ENCODE peak calls at places on chromosomes 11 and 22, in five cellular contexts. N is SK-N-SH, S is A549, Z is HepG2, D is upper lobe of left lung. Y is an unnamed sample. For H3K9me3, the result is how much of the 10 kb centered on the place peaks cover.

GRCh38 chr11:130189492-130190210 is 30.1 kb downstream of the ST14 start:
- DNase-seq in N (no peak), S (no peak), Z (no peak), D (peak), Y (no peak)

GRCh38 chr22:43345761-43346261 is 2.6 kb upstream of the SCUBE1 start:
- DNase-seq in N (no peak), S (no peak), Z (peak), D (no peak), Y (no peak)

GRCh38 chr22:26377170-26377825 is 51.8 kb upstream of the ASPHD2 start:
- DNase-seq in N (no peak), S (no peak), Z (no peak), D (no peak), Y (no peak)

GRCh38 chr22:44076825-44077224 is 52.7 kb downstream of the PARVB start:
- DNase-seq in N (no peak), S (no peak), Z (no peak), D (peak), Y (no peak)

GRCh38 chr11:124285610-124286344 is 28.0 kb downstream of the OR8D1 start:
- DNase-seq in N (no peak), S (no peak), Z (no peak), D (no peak), Y (no peak)

GRCh38 chr11:66936326-66936725 is 21.9 kb downstream of the PC start:
- DNase-seq in N (no peak), S (no peak), Z (peak), D (no peak), Y (no peak)

GRCh38 chr22:19787849-19788141 is 27.2 kb downstream of the TBX1 start:
- DNase-seq in N (no peak), S (no peak), Z (no peak), D (no peak), Y (no peak)

GRCh38 chr11:31640611-31641010 is 131.0 kb downstream of the ELP4 start:
- DNase-seq in N (no peak), S (no peak), Z (no peak), D (no peak), Y (no peak)

GRCh38 chr11:16604784-16605439 is 133.5 kb upstream of the C11orf58 start:
- DNase-seq in N (peak), S (peak), Z (no peak), D (peak), Y (peak)

GRCh38 chr11:9363954-9364912 is 20.2 kb upstream of the IPO7 start:
- DNase-seq in N (peak), S (peak), Z (peak), D (peak), Y (peak)

GRCh38 chr22:50526849-50527801 is 1.7 kb upstream of the SCO2 start:
- DNase-seq in N (peak), S (peak), Z (peak), D (no peak), Y (no peak)

GRCh38 chr22:27879923-27880322 is 39.1 kb downstream of the PITPNB start:
- DNase-seq in N (peak), S (peak), Z (peak), D (no peak), Y (no peak)

GRCh38 chr11:57460756-57461749 is 725 bp downstream of the RTN4RL2 start:
- DNase-seq in N (no peak), S (no peak), Z (no peak), D (peak), Y (no peak)

GRCh38 chr22:38869663-38870062 is 2.4 kb downstream of the CBX6 start:
- DNase-seq in N (no peak), S (no peak), Z (no peak), D (no peak), Y (no peak)

GRCh38 chr11:131079036-131079435 is 162.8 kb upstream of the SNX19 start:
- DNase-seq in N (no peak), S (no peak), Z (no peak), D (no peak), Y (no peak)

DNA sequence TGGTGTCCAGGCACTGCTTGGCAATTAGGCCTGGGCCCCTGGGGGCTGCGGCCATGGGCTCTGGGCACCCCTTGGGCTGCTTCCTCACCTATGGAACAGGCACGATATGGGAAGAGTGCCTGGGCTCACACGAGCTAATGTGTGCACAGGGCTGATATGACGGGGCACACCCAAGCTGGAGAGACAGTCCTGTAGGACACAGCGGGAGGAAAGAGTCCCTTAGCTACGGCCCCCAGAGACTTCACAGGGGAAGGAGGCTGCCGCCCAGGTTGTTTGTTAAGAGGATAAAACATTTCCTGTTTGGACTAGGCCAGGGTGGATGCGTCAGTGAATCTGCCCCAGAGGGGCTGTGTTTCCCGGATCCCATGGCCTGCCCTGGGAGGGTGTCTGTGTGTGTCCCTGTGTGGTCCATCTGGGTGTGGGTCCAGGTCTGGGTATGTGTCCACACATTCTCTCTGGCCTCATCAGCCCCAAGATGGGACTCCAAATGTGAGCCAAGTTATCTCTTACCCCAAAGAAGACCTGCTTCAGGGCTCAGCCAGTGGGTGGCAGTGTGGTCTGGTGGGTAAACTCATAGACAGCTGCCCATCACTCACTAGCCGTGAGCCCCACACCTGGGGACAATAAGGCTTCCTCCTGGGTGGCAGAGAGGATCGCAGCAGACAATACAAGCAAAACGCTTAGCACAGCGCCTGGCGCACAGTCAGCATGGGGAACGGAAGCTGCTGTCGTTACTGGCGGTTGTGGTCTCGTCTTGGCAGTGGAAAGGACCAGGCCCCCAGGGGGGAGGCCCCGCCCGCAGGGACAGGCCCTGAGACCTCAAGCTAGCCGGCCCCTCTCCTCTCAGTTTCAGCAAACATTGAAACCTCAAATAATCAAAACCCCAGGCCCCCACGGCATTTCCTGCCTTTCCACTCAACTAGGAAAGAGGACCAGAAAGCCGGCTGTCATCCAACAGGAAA is 3.2 kb upstream of the EMID1 start:
- DNase-seq in N (peak), S (peak), Z (peak), D (peak), Y (no peak)
- TF ChIP-seq EP300 in N (no peak), S (no peak), Z (no peak), D (no peak), Y (no peak)

GRCh38 chr11:98835336-98835735 is 185.4 kb upstream of the CNTN5 start:
- DNase-seq in N (no peak), S (no peak), Z (no peak), D (no peak), Y (no peak)
- H3K9me3 ChIP-seq in N (under half), S (under half), Z (under half), D (under half), Y (under half)

DNA sequence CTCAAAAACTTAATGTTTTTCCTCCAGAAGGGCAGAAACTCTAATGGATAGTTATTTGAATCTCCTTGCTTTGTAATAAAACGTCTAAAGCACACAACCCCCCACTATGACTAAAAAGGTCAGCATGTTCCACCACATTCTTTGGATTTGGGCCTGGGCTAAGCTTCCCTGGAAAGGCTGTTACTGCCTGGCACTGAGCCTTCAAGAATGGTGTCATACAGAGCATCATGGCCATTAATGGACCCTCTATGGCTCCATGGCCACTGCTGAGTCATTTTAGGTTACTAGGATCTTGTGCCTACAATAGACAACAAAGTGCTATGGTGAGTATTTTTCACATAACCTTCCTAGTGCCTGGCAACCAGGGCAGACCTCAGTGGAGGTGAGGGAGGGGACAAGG is 242.6 kb upstream of the FAT3 start:
- DNase-seq in N (no peak), S (peak), Z (no peak), D (no peak), Y (no peak)
- TF ChIP-seq EP300 in N (no peak), S (no peak), Z (no peak), D (no peak), Y (peak)

GRCh38 chr22:23550049-23550650 is 29.9 kb downstream of the IGLL1 start:
- DNase-seq in N (no peak), S (no peak), Z (no peak), D (no peak), Y (no peak)
- H3K9me3 ChIP-seq in N (under half), S (under half), Z (under half), D (under half), Y (under half)

DNA sequence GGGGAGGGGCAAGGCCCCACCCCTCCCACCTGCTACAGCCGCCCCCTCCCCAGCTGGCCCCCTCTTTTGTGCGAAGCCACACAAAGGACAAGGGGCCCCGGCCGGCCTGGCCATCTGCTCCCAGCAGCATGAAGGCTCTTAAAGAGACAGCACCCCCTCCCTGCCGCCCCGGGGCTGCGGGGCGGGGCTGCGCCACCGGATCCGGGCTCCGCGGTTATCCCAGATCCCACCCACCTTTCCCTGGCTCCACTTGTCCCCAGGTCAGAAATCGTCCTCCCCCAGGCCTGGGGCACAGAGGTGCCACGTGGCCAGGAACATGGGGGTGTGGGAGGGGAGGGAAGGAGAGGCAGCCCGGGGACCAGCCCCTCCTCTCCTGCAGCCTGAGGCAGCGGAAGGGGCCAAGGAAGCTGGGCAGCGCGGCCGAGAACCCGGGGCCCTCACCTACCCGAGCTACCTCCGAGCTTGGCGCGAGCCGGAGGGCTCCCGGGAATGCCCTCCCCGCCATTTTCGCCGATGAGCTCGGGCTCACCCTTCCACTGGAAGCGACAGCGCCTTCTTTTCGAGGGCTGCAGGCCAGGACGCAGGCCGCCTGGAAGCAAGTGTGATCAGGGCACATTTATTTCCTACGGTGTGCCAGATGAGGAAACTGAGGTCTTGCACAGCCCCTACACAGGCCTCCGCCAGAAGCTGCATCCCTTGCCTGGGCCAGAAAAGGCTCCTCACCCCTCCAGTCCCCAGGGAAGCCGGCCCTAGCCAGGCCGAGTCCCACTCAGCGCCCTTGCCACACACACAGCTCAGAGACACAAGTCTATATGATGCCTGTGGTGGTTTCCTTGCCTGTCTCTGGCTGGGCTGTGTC is 2.5 kb upstream of the RCOR2 start:
- DNase-seq in N (peak), S (no peak), Z (peak), D (peak), Y (no peak)
- TF ChIP-seq EP300 in N (no peak), S (no peak), Z (no peak), D (no peak), Y (no peak)

DNA sequence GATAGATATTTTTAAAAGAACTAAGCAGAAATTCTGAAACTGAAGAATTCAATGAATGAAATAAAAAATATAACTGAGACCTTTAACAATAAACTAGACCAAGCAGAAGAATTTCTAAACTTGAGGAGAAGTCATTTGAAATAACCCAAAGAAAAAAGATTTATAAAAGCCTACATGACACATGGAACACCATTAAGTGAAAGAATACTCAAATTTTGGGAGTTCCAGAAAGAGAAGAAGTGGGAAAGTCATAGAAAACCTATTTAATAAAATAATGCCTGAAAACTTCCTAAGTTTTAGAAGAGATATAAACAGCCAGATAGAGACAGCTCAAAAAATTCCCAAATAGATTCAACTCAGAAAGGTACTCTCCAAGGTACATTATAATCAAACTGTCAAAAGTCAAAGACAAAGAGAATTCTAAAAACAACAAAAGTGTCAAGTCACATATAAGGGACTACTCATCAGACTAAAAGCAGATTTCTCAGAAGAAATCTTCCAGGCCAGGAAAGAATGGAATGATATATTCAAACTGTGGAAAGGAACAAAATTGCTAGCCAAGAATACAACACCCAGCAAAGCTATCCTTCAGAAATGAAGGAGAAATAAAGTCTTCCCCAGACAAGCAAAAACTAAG is 72.9 kb upstream of the GNAZ start:
- DNase-seq in N (no peak), S (no peak), Z (no peak), D (no peak), Y (no peak)
- H3K9me3 ChIP-seq in N (under half), S (under half), Z (under half), D (under half), Y (under half)

GRCh38 chr11:108115495-108116140 is 5.7 kb upstream of the ACAT1 start:
- DNase-seq in N (no peak), S (peak), Z (no peak), D (no peak), Y (peak)
- TF ChIP-seq EP300 in N (no peak), S (no peak), Z (no peak), D (peak), Y (no peak)

GRCh38 chr11:55791606-55792005 is 3.8 kb upstream of the OR5D14 start:
- DNase-seq in N (no peak), S (no peak), Z (no peak), D (no peak), Y (no peak)
- H3K9me3 ChIP-seq in N (under half), S (under half), Z (half or more), D (under half), Y (under half)

GRCh38 chr11:86999859-87000753 is 37.6 kb upstream of the TMEM135 start:
- DNase-seq in N (peak), S (no peak), Z (peak), D (no peak), Y (no peak)

GRCh38 chr11:86991341-86991740 is 36.1 kb upstream of the FZD4 start:
- DNase-seq in N (no peak), S (no peak), Z (no peak), D (no peak), Y (no peak)

GRCh38 chr11:86999388-86999787 is 38.3 kb upstream of the TMEM135 start:
- DNase-seq in N (no peak), S (no peak), Z (peak), D (no peak), Y (no peak)

GRCh38 chr11:87002918-87003317 is 34.8 kb upstream of the TMEM135 start:
- DNase-seq in N (no peak), S (no peak), Z (no peak), D (no peak), Y (no peak)

DNA sequence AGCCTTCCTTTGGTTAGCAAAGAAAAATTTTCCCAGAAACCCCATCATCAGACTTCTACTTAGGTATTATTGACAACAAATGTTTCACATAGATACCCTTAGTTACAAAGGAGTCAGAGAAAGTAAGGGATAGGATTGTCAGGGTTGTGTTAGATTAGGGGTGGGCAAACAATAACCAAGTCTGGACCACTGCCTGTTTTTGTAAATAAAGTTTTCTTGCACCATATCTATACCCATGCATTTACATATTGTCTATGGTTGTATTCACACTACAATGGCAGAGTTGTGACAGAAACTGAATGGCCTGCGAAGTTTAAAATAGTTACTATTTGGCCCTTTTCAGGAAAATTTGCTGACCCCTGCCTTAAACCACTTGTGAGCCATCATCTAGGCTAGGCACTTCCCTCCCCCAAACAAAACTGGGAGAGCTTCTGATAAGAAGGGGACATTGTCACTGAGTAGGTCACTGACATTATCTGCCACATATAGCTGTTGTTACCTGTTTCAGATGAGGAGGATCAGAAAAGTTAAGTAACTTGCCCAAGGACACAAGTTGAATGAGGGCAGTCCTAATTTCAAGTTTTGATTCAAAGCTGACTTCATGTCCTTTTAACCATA is 40.7 kb upstream of the TMEM135 start:
- DNase-seq in N (no peak), S (no peak), Z (no peak), D (no peak), Y (no peak)
- TF ChIP-seq EP300 in N (no peak), S (no peak), Z (no peak), D (no peak), Y (no peak)